ENCODE peak calls at places on chromosomes 13 and 19, in six cellular contexts. C is tibial nerve, K is transverse colon, I is H1, U is A549, Z is HepG2. N is an unnamed sample.

GRCh38 chr19:35246466-35247096 is 2.2 kb upstream of the LSR start:
- DNase-seq in C (no peak), K (no peak), I (no peak), U (no peak), Z (no peak), N (no peak)

GRCh38 chr19:32460476-32460875 is 54.9 kb downstream of the DPY19L3 start:
- DNase-seq in C (no peak), K (no peak), I (no peak), U (no peak), Z (no peak), N (no peak)

GRCh38 chr13:95083758-95084157 is 217.5 kb downstream of the ABCC4 start:
- DNase-seq in C (no peak), K (no peak), I (no peak), U (peak; percentile 17), Z (no peak), N (no peak)

GRCh38 chr19:29680447-29680846 is 15.2 kb downstream of the PLEKHF1 start:
- DNase-seq in C (no peak), K (peak; percentile 72), I (no peak), U (no peak), Z (no peak), N (peak; percentile 62)

GRCh38 chr19:58046856-58047255 is 12.2 kb upstream of the ZNF135 start:
- DNase-seq in C (no peak), K (no peak), I (no peak), U (no peak), Z (no peak), N (no peak)

GRCh38 chr19:3458229-3458555 is 22.1 kb downstream of the SMIM24 start:
- DNase-seq in C (no peak), K (no peak), I (no peak), U (peak; percentile 86), Z (no peak), N (no peak)

GRCh38 chr13:51632643-51633357 is 48.5 kb downstream of the WDFY2 start:
- DNase-seq in C (no peak), K (no peak), I (no peak), U (no peak), Z (peak; percentile 77), N (no peak)

GRCh38 chr13:95552539-95553270 is at the start of gene CLDN10:
- DNase-seq in C (no peak), K (no peak), I (peak; percentile 53), U (peak; percentile 24), Z (no peak), N (no peak)

GRCh38 chr13:49213997-49214916 is 5.9 kb upstream of the MLNR start:
- DNase-seq in C (no peak), K (no peak), I (no peak), U (no peak), Z (no peak), N (no peak)

GRCh38 chr13:27005556-27005955 is 166.1 kb downstream of the USP12 start:
- DNase-seq in C (no peak), K (no peak), I (no peak), U (no peak), Z (no peak), N (no peak)

GRCh38 chr13:36456577-36456976 is 24.3 kb downstream of the CCNA1 start:
- DNase-seq in C (no peak), K (no peak), I (no peak), U (no peak), Z (no peak), N (no peak)

GRCh38 chr19:4557971-4558941 is 1.2 kb downstream of the SEMA6B start:
- DNase-seq in C (no peak), K (peak; percentile 35), I (no peak), U (no peak), Z (no peak), N (peak; percentile 59)

GRCh38 chr13:44230736-44231135 is 142.9 kb upstream of the SERP2 start:
- DNase-seq in C (no peak), K (no peak), I (no peak), U (no peak), Z (no peak), N (no peak)

GRCh38 chr19:18453269-18454024 is 15.5 kb upstream of the ISYNA1 start:
- DNase-seq in C (no peak), K (no peak), I (no peak), U (peak; percentile 44), Z (no peak), N (no peak)

GRCh38 chr13:25214371-25215252 is 42.5 kb upstream of the AMER2 start:
- DNase-seq in C (peak; percentile 82), K (no peak), I (no peak), U (peak; percentile 2), Z (no peak), N (no peak)

GRCh38 chr13:85995788-85996418 is 196.7 kb upstream of the SLITRK6 start:
- DNase-seq in C (no peak), K (no peak), I (no peak), U (no peak), Z (no peak), N (no peak)

DNA sequence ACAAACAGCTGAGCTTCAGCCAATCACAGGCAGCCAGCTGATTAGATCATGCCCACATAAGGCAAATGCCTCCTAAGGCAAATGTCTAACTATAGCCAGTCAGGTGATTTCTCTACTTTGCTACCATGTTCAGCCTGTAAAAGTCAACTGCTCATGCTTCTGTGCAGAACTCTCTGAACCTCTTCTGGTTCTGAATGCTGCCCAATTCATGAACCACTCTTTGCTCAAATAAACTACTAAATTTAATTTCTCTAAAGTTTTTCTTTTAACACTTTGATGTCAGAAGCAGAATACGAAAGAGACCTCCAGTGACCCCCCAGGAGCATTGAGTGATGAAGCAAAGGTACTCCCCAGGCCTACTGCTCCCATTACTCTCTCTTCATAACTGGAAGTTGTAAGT is 240.7 kb upstream of the IPO5 start:
- DNase-seq in C (no peak), K (no peak), I (no peak), U (no peak), Z (no peak), N (no peak)
- TF ChIP-seq EP300 in C (no peak), K (no peak), I (no peak), U (no peak), Z (no peak), N (no peak)

GRCh38 chr19:19487077-19488040 is 28.0 kb downstream of the TSSK6 start:
- DNase-seq in C (no peak), K (no peak), I (no peak), U (no peak), Z (no peak), N (no peak)

GRCh38 chr19:19488041-19488874 is 27.1 kb downstream of the TSSK6 start:
- DNase-seq in C (no peak), K (peak; percentile 60), I (no peak), U (no peak), Z (no peak), N (peak; percentile 59)

GRCh38 chr19:19489804-19490204 is 25.5 kb downstream of the TSSK6 start:
- DNase-seq in C (no peak), K (no peak), I (no peak), U (no peak), Z (no peak), N (peak; percentile 34)

GRCh38 chr19:19490247-19490968 is 24.9 kb downstream of the TSSK6 start:
- DNase-seq in C (peak; percentile 91), K (peak; percentile 83), I (peak; percentile 44), U (peak; percentile 74), Z (peak; percentile 75), N (peak; percentile 79)

GRCh38 chr19:19488875-19489690 is 26.3 kb downstream of the TSSK6 start:
- DNase-seq in C (peak; percentile 84), K (peak; percentile 79), I (peak; percentile 70), U (peak; percentile 69), Z (peak; percentile 60), N (peak; percentile 64)
- TF ChIP-seq EP300 in C (peak; percentile 83), K (no peak), I (no peak), U (no peak), Z (no peak), N (no peak)

GRCh38 chr19:47609885-47610545 is 1.1 kb downstream of the BICRA start:
- DNase-seq in C (no peak), K (peak; percentile 69), I (no peak), U (peak; percentile 54), Z (peak; percentile 41), N (peak; percentile 59)

GRCh38 chr19:47607564-47608073 is 1.3 kb upstream of the BICRA start:
- DNase-seq in C (no peak), K (no peak), I (no peak), U (no peak), Z (no peak), N (no peak)

GRCh38 chr19:47608908-47609879 is at the start of gene BICRA:
- DNase-seq in C (peak; percentile 57), K (peak; percentile 84), I (no peak), U (peak; percentile 86), Z (peak; percentile 65), N (peak; percentile 87)

GRCh38 chr19:47610546-47610894 is 1.6 kb downstream of the BICRA start:
- DNase-seq in C (no peak), K (no peak), I (no peak), U (no peak), Z (no peak), N (no peak)

DNA sequence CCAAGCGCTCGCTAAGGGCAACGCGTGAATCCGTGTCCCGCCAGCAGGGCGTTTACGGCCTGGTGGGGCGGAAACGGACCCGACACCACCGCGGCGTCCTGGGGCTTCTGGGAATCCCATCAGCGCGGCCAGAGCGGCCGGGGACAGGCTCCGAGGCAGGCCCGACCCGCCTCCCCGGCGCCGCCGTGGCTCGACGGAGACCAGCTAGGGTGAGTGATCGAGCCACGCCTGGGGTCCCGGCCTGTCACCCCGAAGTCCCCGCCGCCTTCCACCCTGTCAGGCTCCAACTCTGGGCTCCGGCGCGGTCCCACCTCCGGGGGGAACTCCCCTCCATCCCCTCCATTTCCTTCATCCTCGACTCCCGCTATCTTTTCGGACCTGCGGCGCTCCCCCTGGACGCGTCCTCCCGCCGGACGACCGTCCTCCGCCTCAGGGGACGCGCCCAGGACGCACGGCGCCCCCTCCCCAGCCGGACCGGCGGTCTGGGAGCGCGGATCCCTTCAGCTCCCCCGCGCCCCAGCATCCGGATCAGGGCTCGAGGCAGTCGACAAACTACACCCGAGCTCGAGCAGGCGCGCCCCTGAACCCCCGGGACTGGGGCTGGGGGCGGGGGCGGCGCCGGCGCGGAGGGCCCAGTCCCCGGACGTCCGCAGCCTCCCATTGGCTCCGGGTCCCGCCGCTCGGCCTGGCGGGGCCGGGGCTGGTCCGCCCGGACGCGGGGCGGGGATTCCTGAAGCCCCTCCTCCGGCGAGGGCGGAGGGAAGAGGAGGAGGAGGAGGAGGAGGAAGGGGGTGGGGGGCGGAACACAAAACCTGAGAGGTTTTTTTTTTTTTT is 643 bp upstream of the BICRA start:
- DNase-seq in C (peak; percentile 93), K (peak; percentile 97), I (peak; percentile 71), U (peak; percentile 94), Z (peak; percentile 82), N (peak; percentile 96)
- TF ChIP-seq EP300 in C (peak; percentile 88), K (no peak), I (no peak), U (no peak), Z (no peak), N (no peak)

DNA sequence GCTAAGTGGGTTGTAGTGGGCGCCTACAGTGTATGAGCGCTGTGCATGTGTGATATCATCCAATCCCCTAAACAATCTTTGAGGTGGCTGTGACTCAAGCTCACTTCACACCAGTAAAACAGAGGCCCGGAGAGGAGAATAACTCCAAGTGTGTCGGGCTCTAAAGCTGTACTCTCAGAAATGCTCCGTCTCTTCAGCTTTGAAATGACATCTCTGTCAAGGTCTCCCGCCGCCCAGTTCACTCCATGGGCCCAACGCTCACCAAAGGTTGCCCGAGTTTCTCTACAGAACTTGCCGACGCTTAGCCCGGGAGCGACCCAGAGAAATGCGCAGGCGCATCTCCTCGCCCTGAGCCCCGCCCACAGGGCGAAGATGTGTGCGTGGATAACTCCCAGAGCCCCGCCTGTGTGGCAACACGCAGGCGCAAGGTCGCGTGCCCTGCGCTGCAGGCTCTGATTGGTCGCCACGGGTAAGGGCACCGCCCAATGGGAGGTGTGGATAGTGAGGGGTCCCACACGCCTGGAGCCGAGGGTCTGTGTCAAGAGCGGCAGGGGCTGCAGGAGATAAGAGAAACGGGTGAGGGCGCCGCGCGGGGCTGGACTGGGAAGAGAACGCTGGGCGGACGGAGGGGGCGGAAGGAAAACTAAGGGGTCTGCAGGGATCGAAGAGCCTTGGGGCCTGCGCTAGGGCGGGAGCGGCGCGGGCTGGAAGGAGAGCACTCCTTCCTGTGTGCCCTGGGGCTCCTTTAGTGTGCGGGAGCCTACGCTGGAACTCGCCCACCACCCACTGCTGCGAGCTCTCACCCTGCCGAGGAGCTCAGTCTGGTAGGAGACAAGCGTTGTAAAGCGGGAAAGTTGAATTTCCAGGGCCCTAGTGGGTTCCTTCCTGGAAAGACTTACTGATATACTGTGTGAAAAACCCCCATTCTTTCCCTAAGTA is at the start of gene ZNF526:
- DNase-seq in C (peak; percentile 96), K (peak; percentile 98), I (peak; percentile 97), U (peak; percentile 100), Z (peak; percentile 98), N (peak; percentile 98)
- TF ChIP-seq EP300 in C (peak; percentile 90), K (no peak), I (no peak), U (no peak), Z (no peak), N (no peak)